ENCODE peak calls at places on chromosomes 1 and 21, in seven cellular contexts. V, W, J, X, S, Y and M are unnamed samples.

GRCh38 chr1:95992013-95992412 is 729.6 kb upstream of the PTBP2 start:
- DNase-seq in V (no peak), W (no peak), J (no peak), X (no peak), S (no peak), Y (no peak), M (no peak)

GRCh38 chr1:156813750-156814570 is 2.7 kb downstream of the SH2D2A start:
- DNase-seq in V (peak; percentile 81), W (peak; percentile 83), J (peak; percentile 60), X (peak; percentile 71), S (peak; percentile 28), Y (peak; percentile 89), M (peak; percentile 87)

GRCh38 chr1:218460367-218460766 is 115.2 kb downstream of the TGFB2 start:
- DNase-seq in V (peak; percentile 67), W (peak; percentile 18), J (peak; percentile 23), X (no peak), S (no peak), Y (peak; percentile 57), M (peak; percentile 41)

GRCh38 chr1:43994794-43995790 is 3.7 kb downstream of the CCDC24 start:
- DNase-seq in V (peak; percentile 55), W (no peak), J (no peak), X (no peak), S (peak; percentile 38), Y (peak; percentile 43), M (peak; percentile 82)

GRCh38 chr1:8396912-8397406 is 79.0 kb downstream of the SLC45A1 start:
- DNase-seq in V (peak; percentile 86), W (peak; percentile 74), J (no peak), X (no peak), S (no peak), Y (no peak), M (no peak)

GRCh38 chr1:30853350-30853749 is 55.2 kb downstream of the SDC3 start:
- DNase-seq in V (no peak), W (no peak), J (peak; percentile 28), X (no peak), S (no peak), Y (no peak), M (peak; percentile 67)

GRCh38 chr1:184399192-184399847 is 12.5 kb downstream of the C1orf21 start:
- DNase-seq in V (no peak), W (no peak), J (no peak), X (no peak), S (no peak), Y (no peak), M (no peak)

GRCh38 chr1:31413405-31414005 is 492 bp downstream of the SERINC2 start:
- DNase-seq in V (peak; percentile 68), W (peak; percentile 58), J (no peak), X (no peak), S (no peak), Y (peak; percentile 91), M (no peak)

GRCh38 chr1:206826409-206826808 is 39.0 kb upstream of the IL20 start:
- DNase-seq in V (no peak), W (no peak), J (no peak), X (no peak), S (no peak), Y (no peak), M (no peak)

GRCh38 chr1:170634819-170635410 is 29.0 kb upstream of the PRRX1 start:
- DNase-seq in V (no peak), W (no peak), J (no peak), X (no peak), S (no peak), Y (no peak), M (no peak)

GRCh38 chr1:80731241-80731894 is 1069.4 kb upstream of the ADGRL2 start:
- DNase-seq in V (no peak), W (no peak), J (no peak), X (no peak), S (no peak), Y (peak; percentile 49), M (no peak)

GRCh38 chr1:234217316-234217840 is 155.9 kb upstream of the COA6 start:
- DNase-seq in V (no peak), W (no peak), J (no peak), X (no peak), S (no peak), Y (no peak), M (no peak)

GRCh38 chr1:155976913-155977606 is 1.3 kb downstream of the ARHGEF2 start:
- DNase-seq in V (no peak), W (no peak), J (no peak), X (no peak), S (no peak), Y (no peak), M (peak; percentile 43)

GRCh38 chr1:15742339-15742801 is at the start of gene TMEM82:
- DNase-seq in V (no peak), W (no peak), J (no peak), X (no peak), S (no peak), Y (no peak), M (peak; percentile 78)

GRCh38 chr1:182890927-182891610 is 51.9 kb downstream of the DHX9 start:
- DNase-seq in V (no peak), W (no peak), J (no peak), X (no peak), S (no peak), Y (no peak), M (no peak)

GRCh38 chr21:34830386-34831140 is 161.8 kb downstream of the CLIC6 start:
- DNase-seq in V (no peak), W (no peak), J (no peak), X (no peak), S (no peak), Y (no peak), M (no peak)

GRCh38 chr1:198701766-198702539 is 63.1 kb downstream of the PTPRC start:
- DNase-seq in V (no peak), W (no peak), J (no peak), X (no peak), S (no peak), Y (no peak), M (peak; percentile 51)

GRCh38 chr1:173451981-173452380 is 25.2 kb upstream of the PRDX6 start:
- DNase-seq in V (no peak), W (no peak), J (no peak), X (no peak), S (no peak), Y (no peak), M (no peak)

GRCh38 chr1:167645625-167646410 is 15.8 kb downstream of the RCSD1 start:
- DNase-seq in V (no peak), W (no peak), J (no peak), X (no peak), S (no peak), Y (no peak), M (no peak)

GRCh38 chr1:204128964-204129896 is 22.6 kb downstream of the ETNK2 start:
- DNase-seq in V (peak; percentile 93), W (peak; percentile 90), J (no peak), X (peak; percentile 34), S (peak; percentile 55), Y (peak; percentile 85), M (peak; percentile 88)

GRCh38 chr1:211925016-211925415 is 94.5 kb upstream of the LPGAT1 start:
- DNase-seq in V (peak; percentile 39), W (peak; percentile 34), J (no peak), X (no peak), S (no peak), Y (no peak), M (peak; percentile 67)

GRCh38 chr21:14557413-14557812 is 11.3 kb upstream of the SAMSN1 start:
- DNase-seq in V (no peak), W (no peak), J (no peak), X (no peak), S (no peak), Y (no peak), M (no peak)

GRCh38 chr1:113783254-113784103 is 24.2 kb upstream of the PHTF1 start:
- DNase-seq in V (peak; percentile 29), W (no peak), J (no peak), X (peak; percentile 38), S (peak; percentile 95), Y (peak; percentile 55), M (no peak)

GRCh38 chr1:97094257-97094972 is 372.8 kb downstream of the PTBP2 start:
- DNase-seq in V (peak; percentile 68), W (peak; percentile 11), J (no peak), X (no peak), S (no peak), Y (no peak), M (no peak)

GRCh38 chr1:33146038-33146437 is 35.8 kb downstream of the TRIM62 start:
- DNase-seq in V (no peak), W (no peak), J (no peak), X (no peak), S (no peak), Y (no peak), M (no peak)

GRCh38 chr1:43796111-43796581 is 88.8 kb downstream of the ST3GAL3 start:
- DNase-seq in V (peak; percentile 71), W (peak; percentile 43), J (no peak), X (no peak), S (peak; percentile 58), Y (no peak), M (no peak)

GRCh38 chr1:75796376-75797272 is at the start of gene MSH4:
- DNase-seq in V (peak; percentile 13), W (no peak), J (no peak), X (no peak), S (peak; percentile 27), Y (peak; percentile 58), M (peak; percentile 66)

GRCh38 chr1:214862421-214862820 is 220.1 kb upstream of the KCNK2 start:
- DNase-seq in V (peak; percentile 17), W (no peak), J (no peak), X (no peak), S (no peak), Y (no peak), M (no peak)

GRCh38 chr1:10209590-10209904 is 823 bp upstream of the KIF1B start:
- DNase-seq in V (no peak), W (no peak), J (no peak), X (no peak), S (no peak), Y (no peak), M (no peak)

GRCh38 chr1:232276651-232277050 is 353.3 kb downstream of the SIPA1L2 start:
- DNase-seq in V (no peak), W (no peak), J (no peak), X (no peak), S (no peak), Y (no peak), M (no peak)

GRCh38 chr1:180935326-180936109 is 22.8 kb downstream of the KIAA1614 start:
- DNase-seq in V (no peak), W (no peak), J (no peak), X (no peak), S (no peak), Y (no peak), M (no peak)

GRCh38 chr1:228798047-228798446 is 62.8 kb downstream of the RHOU start:
- DNase-seq in V (no peak), W (no peak), J (no peak), X (no peak), S (no peak), Y (no peak), M (no peak)

GRCh38 chr1:51916587-51917405 is 38.3 kb upstream of the NRDC start:
- DNase-seq in V (no peak), W (peak; percentile 36), J (no peak), X (no peak), S (no peak), Y (no peak), M (no peak)

GRCh38 chr1:23471473-23472075 is 12.4 kb downstream of the ASAP3 start:
- DNase-seq in V (no peak), W (no peak), J (no peak), X (no peak), S (no peak), Y (no peak), M (no peak)

GRCh38 chr1:93578911-93579825 is 102.5 kb downstream of the BCAR3 start:
- DNase-seq in V (no peak), W (no peak), J (no peak), X (no peak), S (no peak), Y (peak; percentile 61), M (no peak)

GRCh38 chr1:194537521-194537920 is 1351.1 kb upstream of the B3GALT2 start:
- DNase-seq in V (no peak), W (no peak), J (no peak), X (no peak), S (no peak), Y (no peak), M (no peak)

GRCh38 chr1:114832057-114832456 is 22.6 kb upstream of the SYCP1 start:
- DNase-seq in V (no peak), W (no peak), J (no peak), X (no peak), S (no peak), Y (no peak), M (no peak)

GRCh38 chr1:47407481-47407880 is 8.6 kb upstream of the FOXE3 start:
- DNase-seq in V (no peak), W (no peak), J (no peak), X (no peak), S (no peak), Y (no peak), M (no peak)